ENCODE peak calls at places on chromosomes 3 and 15, in seven cellular contexts. X, D, W, Q, O, C and Y are unnamed samples.

GRCh38 chr3:115899050-115899449 is 275.7 kb downstream of the GAP43 start:
- DNase-seq in W (no peak), D (no peak), C (no peak), O (no peak), X (no peak), Q (no peak), Y (no peak)

GRCh38 chr3:14827776-14828175 is 9.0 kb downstream of the FGD5 start:
- DNase-seq in O (no peak), X (no peak), W (no peak), D (no peak), C (no peak), Q (no peak), Y (no peak)

GRCh38 chr3:196288141-196288460 is 575 bp upstream of the PCYT1A start:
- DNase-seq in D (no peak), Q (peak), X (no peak), W (peak), C (peak), O (peak), Y (no peak)

GRCh38 chr15:40338041-40338657 is 2.6 kb downstream of the CCDC9B start:
- DNase-seq in O (peak), Q (peak), W (peak), X (peak), C (peak), D (peak), Y (peak)

GRCh38 chr3:7204848-7205156 is 343.9 kb downstream of the GRM7 start:
- DNase-seq in W (no peak), D (no peak), X (no peak), O (no peak), C (no peak), Q (peak), Y (no peak)

GRCh38 chr15:69074011-69074842 is 59.7 kb downstream of the NOX5 start:
- DNase-seq in Q (peak), D (no peak), O (peak), W (peak), C (peak), X (peak), Y (no peak)

GRCh38 chr3:31230425-31230824 is 302.3 kb upstream of the STT3B start:
- DNase-seq in C (no peak), W (no peak), Q (no peak), O (no peak), D (no peak), X (no peak), Y (no peak)

GRCh38 chr15:42858999-42859789 is 61.4 kb downstream of the TTBK2 start:
- DNase-seq in X (no peak), W (no peak), O (no peak), D (no peak), C (no peak), Q (no peak), Y (no peak)

GRCh38 chr15:58985443-58985842 is 2.0 kb upstream of the RNF111 start:
- DNase-seq in X (no peak), D (no peak), O (peak), W (peak), Q (no peak), C (no peak), Y (no peak)

GRCh38 chr3:100868894-100869293 is 124.3 kb downstream of the ABI3BP start:
- DNase-seq in C (no peak), W (no peak), O (no peak), D (no peak), Q (no peak), X (no peak), Y (no peak)

GRCh38 chr3:144045766-144046165 is 74.1 kb downstream of the DIPK2A start:
- DNase-seq in Q (no peak), W (no peak), O (peak), C (no peak), X (no peak), D (no peak), Y (no peak)

GRCh38 chr3:160981217-160981938 is 123.8 kb downstream of the B3GALNT1 start:
- DNase-seq in W (peak), O (no peak), Q (no peak), D (peak), C (no peak), X (peak), Y (peak)

GRCh38 chr15:43253431-43254403 is 13.0 kb downstream of the TGM5 start:
- DNase-seq in W (peak), C (no peak), O (no peak), D (no peak), Q (peak), X (no peak), Y (no peak)

GRCh38 chr3:183591881-183592521 is 36.5 kb upstream of the KLHL6 start:
- DNase-seq in C (no peak), X (no peak), Q (no peak), D (no peak), O (peak), W (no peak), Y (no peak)

GRCh38 chr3:154324919-154325318 is 632 bp upstream of the DHX36 start:
- DNase-seq in Q (no peak), O (no peak), X (no peak), D (no peak), W (no peak), C (no peak), Y (no peak)

GRCh38 chr3:71062920-71063767 is 520.4 kb downstream of the FOXP1 start:
- DNase-seq in Q (no peak), X (no peak), C (no peak), W (no peak), O (peak), D (no peak), Y (no peak)